ENCODE peak calls at places on chromosomes 13 and 19, in four cellular contexts. L, X, U and Q are unnamed samples. For H3K4me1, the result is how much of the 10 kb centered on the place peaks cover.

GRCh38 chr19:44847144-44848035 is 1.3 kb downstream of the NECTIN2 start:
- DNase-seq in L (peak), X (peak), U (peak), Q (no peak)

GRCh38 chr13:42345367-42345766 is 73.4 kb downstream of the AKAP11 start:
- DNase-seq in L (no peak), X (no peak), U (no peak), Q (no peak)

GRCh38 chr19:40663712-40664692 is 26.4 kb downstream of the NUMBL start:
- DNase-seq in L (no peak), X (no peak), U (no peak), Q (no peak)

GRCh38 chr13:99417821-99418662 is 83.2 kb upstream of the TM9SF2 start:
- DNase-seq in L (no peak), X (peak), U (no peak), Q (no peak)

GRCh38 chr13:34672631-34673030 is 269.4 kb upstream of the NBEA start:
- DNase-seq in L (no peak), X (no peak), U (no peak), Q (no peak)

GRCh38 chr13:102400619-102401125 is 1.2 kb downstream of the FGF14 start:
- DNase-seq in L (no peak), X (peak), U (no peak), Q (no peak)

GRCh38 chr13:36031490-36031889 is 99.7 kb downstream of the DCLK1 start:
- DNase-seq in L (no peak), X (no peak), U (no peak), Q (no peak)

GRCh38 chr19:47022140-47022536 is 2.5 kb downstream of the NPAS1 start:
- DNase-seq in L (no peak), X (no peak), U (no peak), Q (no peak)

GRCh38 chr19:33350538-33351309 is 22.8 kb upstream of the CEBPG start:
- DNase-seq in L (no peak), X (no peak), U (no peak), Q (no peak)

GRCh38 chr13:24650157-24650556 is 30.1 kb upstream of the ATP12A start:
- DNase-seq in L (no peak), X (no peak), U (no peak), Q (no peak)

GRCh38 chr19:1223018-1223855 is 14.6 kb downstream of the CBARP start:
- DNase-seq in L (no peak), X (no peak), U (no peak), Q (no peak)

GRCh38 chr19:7456964-7457541 is 31.8 kb downstream of the PEX11G start:
- DNase-seq in L (no peak), X (no peak), U (no peak), Q (no peak)

GRCh38 chr13:47539317-47539716 is 461.8 kb downstream of the SUCLA2 start:
- DNase-seq in L (no peak), X (no peak), U (no peak), Q (no peak)

GRCh38 chr13:68232351-68233130 is 1002.4 kb upstream of the PCDH9 start:
- DNase-seq in L (no peak), X (no peak), U (no peak), Q (no peak)

GRCh38 chr19:29537601-29538000 is 11.8 kb downstream of the VSTM2B start:
- DNase-seq in L (no peak), X (peak), U (no peak), Q (no peak)

GRCh38 chr13:39253774-39254173 is 215.5 kb downstream of the NHLRC3 start:
- DNase-seq in L (no peak), X (no peak), U (no peak), Q (no peak)

GRCh38 chr13:76722782-76723181 is 163.4 kb downstream of the KCTD12 start:
- DNase-seq in L (no peak), X (no peak), U (no peak), Q (peak)

GRCh38 chr13:98974053-98974452 is 3.8 kb downstream of the DOCK9 start:
- DNase-seq in L (peak), X (no peak), U (no peak), Q (no peak)

GRCh38 chr19:34676697-34677385 is at the start of gene SCGB2B2:
- DNase-seq in L (no peak), X (no peak), U (no peak), Q (no peak)

GRCh38 chr13:47816835-47817234 is 184.2 kb downstream of the SUCLA2 start:
- DNase-seq in L (no peak), X (no peak), U (no peak), Q (no peak)

GRCh38 chr13:44969858-44970484 is 19.3 kb downstream of the NUFIP1 start:
- DNase-seq in L (peak), X (no peak), U (no peak), Q (no peak)

GRCh38 chr13:113882266-113882627 is 18.4 kb upstream of the GAS6 start:
- DNase-seq in L (peak), X (no peak), U (no peak), Q (peak)

GRCh38 chr19:9877775-9878510 is 42.8 kb downstream of the PIN1 start:
- DNase-seq in L (no peak), X (no peak), U (no peak), Q (no peak)

GRCh38 chr13:73244486-73244885 is 185.7 kb downstream of the KLF5 start:
- DNase-seq in L (no peak), X (no peak), U (no peak), Q (no peak)

DNA sequence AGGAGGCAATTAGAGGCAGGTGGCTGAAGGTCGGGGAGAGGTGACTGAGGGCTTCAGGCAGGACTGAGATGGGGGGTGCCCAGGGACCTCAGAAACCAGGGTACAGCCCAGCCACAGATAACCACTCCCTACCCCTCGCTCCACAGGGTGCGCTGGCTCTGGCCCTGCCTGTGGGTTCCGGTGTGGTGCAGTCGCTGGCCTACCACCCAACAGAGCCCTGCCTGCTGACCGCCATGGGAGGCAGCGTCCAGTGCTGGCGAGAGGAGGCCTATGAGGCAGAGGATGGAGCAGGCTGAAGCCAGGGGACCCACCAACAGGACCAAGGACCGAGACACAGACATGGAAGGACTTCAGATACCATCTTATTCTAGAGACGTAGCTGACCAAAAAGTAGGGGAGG is 6.3 kb downstream of the DHPS start:
- DNase-seq in L (no peak), X (no peak), U (no peak), Q (no peak)
- H3K4me1 ChIP-seq in L (under half), X (under half), U (under half), Q (under half)

GRCh38 chr19:39083599-39083982 is 577 bp upstream of the ACP7 start:
- DNase-seq in L (peak), X (no peak), U (no peak), Q (no peak)

GRCh38 chr19:39083983-39084731 is at the start of gene ACP7:
- DNase-seq in L (no peak), X (no peak), U (no peak), Q (no peak)

GRCh38 chr19:39086401-39086800 is 2.2 kb downstream of the ACP7 start:
- DNase-seq in L (no peak), X (no peak), U (no peak), Q (no peak)

GRCh38 chr19:39085392-39085791 is 1.2 kb downstream of the ACP7 start:
- DNase-seq in L (no peak), X (no peak), U (no peak), Q (no peak)

GRCh38 chr19:39084732-39085080 is 538 bp downstream of the ACP7 start:
- DNase-seq in L (no peak), X (no peak), U (no peak), Q (no peak)
- H3K4me3 ChIP-seq in L (no peak), X (no peak), U (no peak), Q (no peak)

DNA sequence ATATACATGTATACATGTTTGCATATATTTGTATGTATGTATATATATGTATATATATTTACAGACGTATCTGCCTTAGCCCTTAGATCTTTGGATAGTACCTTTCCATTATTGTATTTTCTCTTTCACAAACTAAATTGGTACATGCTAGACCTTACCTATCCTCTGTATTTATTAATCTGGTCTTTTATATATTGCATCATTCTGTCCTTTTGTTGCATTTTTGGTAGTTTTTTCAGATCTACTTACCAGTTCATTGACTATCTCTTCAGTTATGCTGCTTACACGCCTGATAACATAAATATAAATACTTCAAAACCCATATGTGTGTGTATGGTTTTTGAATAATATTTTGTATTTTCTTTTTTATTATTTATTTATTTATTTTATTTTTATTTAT is 11.7 kb downstream of the ZNF613 start:
- DNase-seq in L (no peak), X (no peak), U (no peak), Q (no peak)
- H3K27ac ChIP-seq in L (no peak), X (no peak), U (no peak), Q (no peak)

GRCh38 chr19:38223119-38223523 is 901 bp downstream of the DPF1 start:
- DNase-seq in L (no peak), X (no peak), U (no peak), Q (no peak)
- H3K4me1 ChIP-seq in L (under half), X (under half), U (under half), Q (under half)

DNA sequence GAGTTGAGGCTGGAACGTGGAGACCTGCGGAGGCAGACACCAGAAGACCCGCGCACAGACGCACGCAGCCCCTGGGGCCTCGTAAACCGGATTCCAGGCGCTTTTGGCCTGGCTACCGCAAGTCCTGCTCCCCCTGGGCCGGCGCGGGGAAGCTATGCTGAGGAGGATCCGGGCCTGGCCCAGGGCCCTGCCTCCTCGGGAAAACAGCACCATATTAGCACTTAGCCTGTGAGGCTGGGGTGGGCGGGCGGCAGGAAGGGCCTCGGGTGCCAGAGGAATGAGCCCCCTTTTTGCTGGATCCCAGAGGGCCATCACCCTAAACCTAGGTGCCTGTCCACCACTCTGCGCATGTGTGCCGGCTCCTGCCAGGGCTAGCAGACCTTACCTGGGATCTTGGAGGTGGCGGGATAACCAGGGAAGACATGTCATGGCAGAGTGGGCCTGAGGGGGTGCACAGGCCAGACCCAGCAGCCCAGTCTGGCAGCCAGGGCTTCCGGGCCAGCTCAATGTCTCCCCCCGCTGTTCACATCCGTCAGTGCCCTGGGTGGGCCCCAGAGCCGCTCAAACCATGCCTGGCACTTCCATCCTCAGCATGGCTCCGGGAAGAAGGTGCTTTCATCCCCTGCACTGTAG is 7.3 kb downstream of the ELOF1 start:
- DNase-seq in L (no peak), X (no peak), U (peak), Q (no peak)
- H3K4me3 ChIP-seq in L (no peak), X (no peak), U (peak), Q (no peak)

GRCh38 chr19:3609779-3610719 is 3.4 kb upstream of the TBXA2R start:
- DNase-seq in L (no peak), X (no peak), U (peak), Q (no peak)
- H3K27ac ChIP-seq in L (no peak), X (no peak), U (no peak), Q (no peak)

GRCh38 chr13:40652588-40652940 is 13.9 kb downstream of the FOXO1 start:
- DNase-seq in L (no peak), X (no peak), U (no peak), Q (no peak)

GRCh38 chr13:40648040-40648439 is 18.4 kb downstream of the FOXO1 start:
- DNase-seq in L (peak), X (no peak), U (no peak), Q (no peak)

GRCh38 chr13:40651866-40652587 is 14.4 kb downstream of the FOXO1 start:
- DNase-seq in L (no peak), X (no peak), U (no peak), Q (no peak)

GRCh38 chr13:40644838-40645620 is 21.4 kb downstream of the FOXO1 start:
- DNase-seq in L (no peak), X (no peak), U (no peak), Q (no peak)

GRCh38 chr13:40648841-40649240 is 17.6 kb downstream of the FOXO1 start:
- DNase-seq in L (peak), X (no peak), U (no peak), Q (no peak)
- H3K4me1 ChIP-seq in L (under half), X (half or more), U (under half), Q (half or more)

GRCh38 chr13:107003911-107004310 is 436.0 kb upstream of the ARGLU1 start:
- DNase-seq in L (no peak), X (no peak), U (no peak), Q (no peak)

GRCh38 chr13:106997219-106997618 is 429.3 kb upstream of the ARGLU1 start:
- DNase-seq in L (no peak), X (no peak), U (no peak), Q (no peak)

GRCh38 chr13:106997696-106998095 is 429.8 kb upstream of the ARGLU1 start:
- DNase-seq in L (no peak), X (no peak), U (no peak), Q (no peak)

GRCh38 chr13:106998664-106999063 is 430.7 kb upstream of the ARGLU1 start:
- DNase-seq in L (no peak), X (no peak), U (no peak), Q (no peak)
- H3K4me3 ChIP-seq in L (no peak), X (no peak), U (no peak), Q (no peak)